ENCODE peak calls at places on chromosomes 5 and 9, in six cellular contexts. F is fibroblast of lung, Q is OCI-LY7, S is trophoblast cell, R is neural progenitor cell, E is GM23338. D is an unnamed sample. For H3K79me2, the result is how much of the 10 kb centered on the place peaks cover.

GRCh38 chr5:58921106-58921505 is 338.2 kb downstream of the RAB3C start:
- DNase-seq in F (peak), Q (no peak), S (no peak), R (no peak), E (no peak), D (no peak)

GRCh38 chr5:58752030-58752429 is 169.2 kb downstream of the RAB3C start:
- DNase-seq in F (no peak), Q (no peak), S (no peak), R (no peak), E (no peak), D (no peak)

GRCh38 chr9:96186601-96187011 is 115.4 kb downstream of the HSD17B3 start:
- DNase-seq in F (peak), Q (no peak), S (peak), R (peak), E (peak), D (peak)

GRCh38 chr9:104279535-104280215 is 185.6 kb downstream of the SMC2 start:
- DNase-seq in F (peak), Q (no peak), S (peak), R (no peak), E (no peak), D (peak)

GRCh38 chr9:127474592-127474991 is 23.3 kb downstream of the LRSAM1 start:
- DNase-seq in F (no peak), Q (no peak), S (no peak), R (no peak), E (no peak), D (no peak)

GRCh38 chr5:36646507-36647023 is 40.2 kb downstream of the SLC1A3 start:
- DNase-seq in F (peak), Q (no peak), S (no peak), R (no peak), E (no peak), D (no peak)

GRCh38 chr9:5186416-5187169 is 1.2 kb upstream of the INSL6 start:
- DNase-seq in F (peak), Q (peak), S (peak), R (peak), E (peak), D (peak)

GRCh38 chr9:30362368-30362767 is 2022.1 kb upstream of the ACO1 start:
- DNase-seq in F (no peak), Q (no peak), S (no peak), R (no peak), E (peak), D (no peak)

GRCh38 chr5:10863763-10864383 is 102.8 kb upstream of the DAP start:
- DNase-seq in F (peak), Q (peak), S (peak), R (peak), E (peak), D (peak)

GRCh38 chr5:35115920-35116319 is 68.2 kb upstream of the AGXT2 start:
- DNase-seq in F (no peak), Q (no peak), S (peak), R (no peak), E (no peak), D (no peak)

GRCh38 chr9:36074870-36075532 is 38.3 kb downstream of the RECK start:
- DNase-seq in F (peak), Q (no peak), S (peak), R (no peak), E (no peak), D (peak)

GRCh38 chr5:56018860-56019259 is 24.1 kb upstream of the IL6ST start:
- DNase-seq in F (no peak), Q (no peak), S (no peak), R (no peak), E (no peak), D (no peak)

GRCh38 chr5:103973669-103974068 is 411.1 kb upstream of the NUDT12 start:
- DNase-seq in F (no peak), Q (no peak), S (no peak), R (peak), E (peak), D (no peak)

GRCh38 chr9:27474350-27474749 is 49.7 kb upstream of the IFNK start:
- DNase-seq in F (no peak), Q (no peak), S (no peak), R (no peak), E (no peak), D (no peak)

GRCh38 chr9:31023793-31024192 is 1360.7 kb upstream of the ACO1 start:
- DNase-seq in F (no peak), Q (no peak), S (no peak), R (no peak), E (no peak), D (no peak)

GRCh38 chr5:159783731-159784247 is 132.5 kb upstream of the ADRA1B start:
- DNase-seq in F (no peak), Q (no peak), S (no peak), R (peak), E (peak), D (no peak)

GRCh38 chr9:109574061-109574882 is 76.2 kb upstream of the PTPN3 start:
- DNase-seq in F (peak), Q (peak), S (peak), R (peak), E (peak), D (peak)

GRCh38 chr5:32206053-32206452 is 31.9 kb upstream of the GOLPH3 start:
- DNase-seq in F (no peak), Q (no peak), S (no peak), R (no peak), E (no peak), D (no peak)

GRCh38 chr9:78811562-78812276 is 514.8 kb downstream of the PSAT1 start:
- DNase-seq in F (peak), Q (no peak), S (no peak), R (peak), E (peak), D (no peak)

GRCh38 chr5:160064441-160064840 is 54.8 kb downstream of the PWWP2A start:
- DNase-seq in F (no peak), Q (no peak), S (no peak), R (no peak), E (no peak), D (no peak)

GRCh38 chr9:124008307-124008854 is 3.2 kb upstream of the LHX2 start:
- DNase-seq in F (no peak), Q (no peak), S (peak), R (peak), E (peak), D (no peak)

GRCh38 chr9:87594218-87594617 is 96.6 kb downstream of the DAPK1 start:
- DNase-seq in F (peak), Q (no peak), S (peak), R (no peak), E (no peak), D (no peak)

GRCh38 chr9:4117835-4118610 is 181.8 kb downstream of the GLIS3 start:
- DNase-seq in F (no peak), Q (peak), S (peak), R (no peak), E (peak), D (no peak)

GRCh38 chr5:110757118-110757729 is 18.4 kb downstream of the SLC25A46 start:
- DNase-seq in F (peak), Q (peak), S (peak), R (peak), E (peak), D (peak)

GRCh38 chr5:35618297-35618636 is 604 bp downstream of the SPEF2 start:
- DNase-seq in F (no peak), Q (no peak), S (no peak), R (no peak), E (no peak), D (no peak)

GRCh38 chr9:12935714-12936113 is 160.9 kb downstream of the LURAP1L start:
- DNase-seq in F (peak), Q (no peak), S (no peak), R (no peak), E (no peak), D (peak)

GRCh38 chr5:122076023-122076422 is 2.0 kb downstream of the LOX start:
- DNase-seq in F (peak), Q (no peak), S (peak), R (no peak), E (no peak), D (peak)

GRCh38 chr5:74605759-74606158 is 34.8 kb downstream of the ENC1 start:
- DNase-seq in F (no peak), Q (no peak), S (no peak), R (no peak), E (no peak), D (no peak)

GRCh38 chr5:132222649-132223038 is 5.0 kb downstream of the P4HA2 start:
- DNase-seq in F (no peak), Q (peak), S (no peak), R (no peak), E (no peak), D (no peak)
- H3K79me2 ChIP-seq in F (under half), Q (under half), S (under half), R (under half), E (under half), D (half or more)

DNA sequence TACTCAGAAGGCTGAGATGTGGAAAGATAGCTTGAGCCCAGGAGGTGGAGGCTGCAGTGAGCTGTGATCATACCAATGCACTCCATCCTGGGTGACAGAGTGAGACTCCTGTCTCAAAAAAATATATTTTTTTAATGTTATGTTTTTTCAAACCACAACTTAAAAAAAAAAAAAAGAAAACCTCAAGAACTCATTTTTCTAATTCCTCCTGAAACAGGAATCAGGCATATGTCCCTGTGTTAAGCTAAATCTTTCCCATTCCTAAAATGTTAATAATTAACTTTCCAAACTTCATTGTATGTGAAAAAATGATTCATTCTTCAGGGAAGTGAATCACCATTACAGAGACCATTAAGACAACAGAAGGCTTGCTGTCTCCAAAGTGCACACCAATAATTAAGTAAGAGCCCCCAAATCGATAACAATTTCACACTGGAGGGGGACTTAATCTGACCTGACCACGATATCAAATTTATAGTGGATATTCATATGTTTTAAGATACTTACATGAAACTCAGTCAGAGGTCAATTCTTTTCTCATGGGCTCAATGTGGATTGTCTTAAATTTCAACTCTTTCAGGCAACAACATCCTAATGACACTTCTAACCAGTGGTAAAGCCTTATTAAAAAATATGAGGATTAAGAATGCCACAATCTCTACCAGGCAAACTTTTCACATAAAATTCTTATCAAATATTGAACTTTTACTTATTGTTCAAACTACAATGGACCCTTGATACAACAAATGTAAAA is 5.2 kb downstream of the CEMIP2 start:
- DNase-seq in F (peak), Q (no peak), S (peak), R (no peak), E (no peak), D (peak)
- H3K79me2 ChIP-seq in F (half or more), Q (under half), S (under half), R (half or more), E (half or more), D (half or more)

GRCh38 chr9:107314763-107315162 is 31.7 kb downstream of the RAD23B start:
- DNase-seq in F (no peak), Q (no peak), S (no peak), R (no peak), E (no peak), D (no peak)
- H3K79me2 ChIP-seq in F (half or more), Q (half or more), S (under half), R (half or more), E (half or more), D (half or more)

GRCh38 chr9:131621551-131622321 is 76.4 kb downstream of the PRRT1B start:
- DNase-seq in F (no peak), Q (no peak), S (no peak), R (no peak), E (no peak), D (no peak)

GRCh38 chr9:131620764-131621520 is 75.6 kb downstream of the PRRT1B start:
- DNase-seq in F (no peak), Q (no peak), S (no peak), R (no peak), E (no peak), D (no peak)

GRCh38 chr9:131623655-131624330 is 78.5 kb downstream of the PRRT1B start:
- DNase-seq in F (no peak), Q (no peak), S (no peak), R (no peak), E (no peak), D (no peak)

GRCh38 chr9:131624636-131625241 is 79.4 kb downstream of the PRRT1B start:
- DNase-seq in F (peak), Q (no peak), S (no peak), R (no peak), E (no peak), D (no peak)

DNA sequence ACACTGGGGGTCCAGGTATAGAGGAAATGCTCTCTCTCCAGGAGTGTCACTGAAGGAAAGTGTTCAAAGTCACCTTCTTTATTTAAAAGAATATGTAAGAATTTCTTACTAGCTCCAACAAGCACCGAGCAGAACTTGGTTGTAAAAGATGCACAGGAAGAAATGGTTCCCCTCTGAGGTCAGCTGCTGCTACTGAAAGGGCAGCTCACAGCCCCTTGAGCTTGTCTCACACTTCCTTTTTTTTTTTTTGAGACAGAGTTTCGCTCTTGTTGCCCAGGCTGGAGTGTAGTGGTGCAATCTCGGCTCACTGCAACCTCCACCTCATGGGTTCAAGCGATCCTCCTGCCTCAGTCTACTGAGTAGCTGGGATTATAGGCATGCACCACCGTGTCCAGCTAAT is 77.2 kb downstream of the PRRT1B start:
- DNase-seq in F (no peak), Q (peak), S (no peak), R (no peak), E (no peak), D (no peak)
- H3K79me2 ChIP-seq in F (under half), Q (under half), S (under half), R (under half), E (under half), D (under half)

GRCh38 chr5:27007121-27007520 is 31.3 kb downstream of the CDH9 start:
- DNase-seq in F (no peak), Q (no peak), S (no peak), R (no peak), E (no peak), D (no peak)
- H3K79me2 ChIP-seq in F (under half), Q (under half), S (under half), R (under half), E (under half), D (under half)

DNA sequence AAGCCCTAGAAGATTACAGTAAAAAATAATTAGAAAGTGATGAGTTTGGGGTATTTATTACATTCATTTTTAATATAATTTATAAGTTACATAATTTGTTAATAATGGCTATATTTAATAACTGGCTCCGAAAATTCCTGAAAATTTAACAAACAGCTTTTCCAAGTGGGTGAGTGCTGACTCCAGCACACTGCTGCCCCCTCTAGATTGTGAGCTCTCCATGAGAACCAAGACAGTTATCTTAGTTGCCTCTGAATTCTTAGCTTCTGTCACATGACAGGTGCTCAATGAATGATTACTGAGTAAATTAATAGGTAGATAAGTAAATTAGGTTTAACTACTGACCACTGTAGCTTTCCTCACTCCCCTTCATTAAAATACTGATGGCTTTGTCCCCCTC is 7.8 kb downstream of the KLHL3 start:
- DNase-seq in F (no peak), Q (no peak), S (no peak), R (no peak), E (peak), D (no peak)
- H3K79me2 ChIP-seq in F (under half), Q (under half), S (under half), R (under half), E (half or more), D (under half)

GRCh38 chr5:176530406-176530982 is 6.7 kb downstream of the RNF44 start:
- DNase-seq in F (no peak), Q (peak), S (no peak), R (no peak), E (no peak), D (no peak)

GRCh38 chr5:176532795-176533194 is 4.4 kb downstream of the RNF44 start:
- DNase-seq in F (no peak), Q (no peak), S (no peak), R (no peak), E (no peak), D (no peak)

GRCh38 chr5:176533390-176533789 is 3.8 kb downstream of the RNF44 start:
- DNase-seq in F (no peak), Q (peak), S (no peak), R (no peak), E (no peak), D (no peak)

GRCh38 chr5:176530983-176531901 is 6.0 kb downstream of the RNF44 start:
- DNase-seq in F (peak), Q (peak), S (no peak), R (no peak), E (no peak), D (no peak)

DNA sequence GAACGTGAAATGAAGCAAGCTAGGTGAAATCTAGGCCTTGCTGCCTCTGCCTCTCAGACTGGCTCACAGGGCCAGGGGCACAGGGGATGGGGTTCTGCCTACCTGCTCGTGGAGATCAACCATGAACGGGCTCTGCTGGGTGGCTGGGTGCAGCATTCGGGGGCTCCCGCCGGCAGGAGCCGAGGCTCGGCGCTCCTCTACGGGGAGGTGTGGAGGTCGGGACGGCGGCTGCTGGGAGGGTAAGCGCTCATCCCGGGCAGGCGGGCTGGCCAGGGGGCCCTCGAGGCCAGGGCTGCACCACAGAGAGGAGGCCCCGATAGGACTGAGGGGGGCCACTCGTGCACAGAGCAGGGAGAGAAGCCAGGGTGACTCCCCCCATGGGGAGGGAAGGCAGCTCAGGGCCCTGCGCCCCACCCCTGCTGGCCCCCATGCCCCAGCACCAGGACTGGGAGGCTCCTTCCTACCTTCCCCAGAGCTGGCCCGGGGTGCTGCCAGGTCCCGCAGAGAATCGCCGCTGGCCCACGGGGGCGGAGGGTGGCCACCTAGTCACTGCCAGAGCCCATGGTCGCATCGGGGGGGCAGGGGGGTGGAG is 5.2 kb downstream of the RNF44 start:
- DNase-seq in F (no peak), Q (no peak), S (no peak), R (no peak), E (no peak), D (no peak)
- H3K79me2 ChIP-seq in F (under half), Q (half or more), S (under half), R (half or more), E (half or more), D (under half)

DNA sequence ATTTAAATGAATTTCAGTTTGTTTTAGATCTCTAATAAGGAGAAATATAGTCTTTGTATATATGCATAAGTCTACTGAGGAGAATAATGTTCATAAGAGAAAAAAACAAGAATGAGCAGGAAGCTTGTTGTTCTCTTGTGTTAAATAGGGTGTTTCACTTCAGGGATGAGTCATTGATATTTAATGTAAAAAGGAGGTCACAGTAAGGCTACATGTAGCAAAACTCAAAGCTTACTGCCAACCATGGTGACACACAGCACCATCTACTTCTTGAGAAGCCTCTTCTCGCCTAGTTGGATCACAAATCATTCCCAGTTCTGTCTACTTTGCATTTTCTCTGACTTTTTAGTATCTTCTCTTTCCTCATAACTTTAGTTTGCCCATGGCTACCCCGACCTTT is 1466.0 kb upstream of the C9orf72 start:
- DNase-seq in F (peak), Q (no peak), S (no peak), R (no peak), E (no peak), D (peak)
- H3K79me2 ChIP-seq in F (under half), Q (under half), S (under half), R (under half), E (under half), D (under half)

D was measured in mammary epithelial cell.